ENCODE peak calls at places on chromosomes 16 and 17, in nine cellular contexts. F, A, C, P, S, L, W, O and Z are unnamed samples.

GRCh38 chr17:62653002-62653830 is 25.7 kb downstream of the MRC2 start:
- DNase-seq in W (no peak), O (peak; percentile 52), P (peak; percentile 77), A (peak; percentile 81), C (peak; percentile 69), F (no peak), L (peak; percentile 63), S (no peak), Z (peak; percentile 92)

GRCh38 chr16:71846443-71846842 is 667 bp downstream of the ATXN1L start:
- DNase-seq in S (no peak), P (no peak), C (no peak), L (no peak), F (no peak), O (peak; percentile 20), W (no peak), A (peak; percentile 66), Z (no peak)

GRCh38 chr17:80279895-80280294 is 19.2 kb downstream of the RNF213 start:
- DNase-seq in L (no peak), F (no peak), P (peak; percentile 79), A (peak; percentile 85), W (no peak), O (no peak), C (no peak), S (no peak), Z (no peak)

GRCh38 chr17:29412780-29413565 is 22.8 kb downstream of the TAOK1 start:
- DNase-seq in P (no peak), L (no peak), C (no peak), A (no peak), S (no peak), W (no peak), O (no peak), F (no peak), Z (no peak)

GRCh38 chr17:76053230-76054111 is 18.8 kb downstream of the SRP68 start:
- DNase-seq in P (no peak), O (no peak), L (no peak), F (no peak), W (no peak), C (peak; percentile 45), A (no peak), S (no peak), Z (peak; percentile 71)

GRCh38 chr17:68794636-68795503 is 160.3 kb downstream of the ABCA8 start:
- DNase-seq in O (no peak), C (no peak), W (no peak), A (no peak), S (no peak), L (no peak), P (no peak), F (peak; percentile 50), Z (no peak)

GRCh38 chr16:14177704-14178103 is 106.6 kb downstream of the MRTFB start:
- DNase-seq in L (no peak), C (no peak), P (no peak), O (no peak), W (no peak), S (no peak), A (no peak), F (no peak), Z (no peak)

GRCh38 chr16:81692571-81692970 is 86.5 kb upstream of the PLCG2 start:
- DNase-seq in S (no peak), P (no peak), L (no peak), O (no peak), A (peak; percentile 64), W (no peak), C (no peak), F (no peak), Z (no peak)

GRCh38 chr16:12674096-12674495 is 129.6 kb downstream of the CPPED1 start:
- DNase-seq in O (no peak), S (no peak), F (no peak), P (no peak), W (no peak), A (no peak), C (peak; percentile 9), L (no peak), Z (no peak)

GRCh38 chr16:26550111-26550610 is 516.6 kb upstream of the C16orf82 start:
- DNase-seq in C (no peak), W (no peak), S (no peak), F (no peak), L (no peak), A (no peak), P (no peak), O (no peak), Z (no peak)

GRCh38 chr16:57477531-57478202 is 8.6 kb downstream of the DOK4 start:
- DNase-seq in L (no peak), C (no peak), P (no peak), S (no peak), O (no peak), W (no peak), F (no peak), A (no peak), Z (peak; percentile 59)

GRCh38 chr17:68057531-68057952 is 22.0 kb downstream of the KPNA2 start:
- DNase-seq in A (no peak), F (no peak), L (peak; percentile 31), W (no peak), C (peak; percentile 66), S (no peak), P (no peak), O (peak; percentile 35), Z (no peak)

GRCh38 chr16:30895592-30896202 is 717 bp upstream of the CTF1 start:
- DNase-seq in F (no peak), C (peak; percentile 32), L (no peak), A (no peak), P (peak; percentile 58), O (no peak), S (no peak), W (no peak), Z (no peak)

GRCh38 chr17:45896803-45897693 is 2.7 kb downstream of the MAPT start:
- DNase-seq in F (no peak), A (no peak), S (no peak), O (no peak), P (no peak), W (no peak), L (no peak), C (peak; percentile 49), Z (peak; percentile 77)

GRCh38 chr17:31571124-31571892 is 179.8 kb downstream of the RAB11FIP4 start:
- DNase-seq in O (peak; percentile 51), P (peak; percentile 93), F (peak; percentile 88), S (peak; percentile 96), C (peak; percentile 24), A (peak; percentile 96), W (no peak), L (peak; percentile 74), Z (peak; percentile 45)

GRCh38 chr17:82164853-82165252 is 47.8 kb downstream of the CCDC57 start:
- DNase-seq in W (no peak), A (no peak), P (no peak), S (no peak), C (no peak), F (no peak), L (no peak), O (no peak), Z (no peak)

GRCh38 chr17:61376931-61377838 is 22.5 kb upstream of the TBX2 start:
- DNase-seq in W (no peak), C (no peak), S (no peak), L (no peak), O (no peak), P (no peak), F (no peak), A (no peak), Z (no peak)

GRCh38 chr17:43671755-43672502 is 10.2 kb upstream of the MEOX1 start:
- DNase-seq in F (no peak), A (no peak), O (no peak), C (no peak), L (no peak), W (no peak), S (no peak), P (no peak), Z (no peak)

GRCh38 chr17:43671075-43671692 is 9.5 kb upstream of the MEOX1 start:
- DNase-seq in O (no peak), P (no peak), W (no peak), C (no peak), A (no peak), L (no peak), F (no peak), S (no peak), Z (no peak)

GRCh38 chr17:43676471-43676870 is 14.7 kb upstream of the MEOX1 start:
- DNase-seq in C (no peak), L (no peak), P (no peak), F (no peak), W (no peak), O (no peak), A (no peak), S (no peak), Z (no peak)

GRCh38 chr17:43674394-43674793 is 12.7 kb upstream of the MEOX1 start:
- DNase-seq in P (no peak), O (no peak), S (no peak), C (no peak), L (no peak), W (no peak), F (no peak), A (no peak), Z (no peak)

GRCh38 chr17:43673516-43674323 is 12.0 kb upstream of the MEOX1 start:
- DNase-seq in C (peak; percentile 68), A (peak; percentile 83), P (peak; percentile 69), O (peak; percentile 80), S (peak; percentile 95), F (peak; percentile 72), L (peak; percentile 82), W (no peak), Z (peak; percentile 64)
- H3K4me1 ChIP-seq in C (peaks cover 3% of the 10 kb centered on the region), A (peaks cover 26% of the 10 kb centered on the region), P (no peaks in the 10 kb centered on the region), O (peaks cover 10% of the 10 kb centered on the region), S (peaks cover 26% of the 10 kb centered on the region), F (peaks cover 3% of the 10 kb centered on the region), L (peaks cover 14% of the 10 kb centered on the region), W (no peaks in the 10 kb centered on the region), Z (no peaks in the 10 kb centered on the region)

DNA sequence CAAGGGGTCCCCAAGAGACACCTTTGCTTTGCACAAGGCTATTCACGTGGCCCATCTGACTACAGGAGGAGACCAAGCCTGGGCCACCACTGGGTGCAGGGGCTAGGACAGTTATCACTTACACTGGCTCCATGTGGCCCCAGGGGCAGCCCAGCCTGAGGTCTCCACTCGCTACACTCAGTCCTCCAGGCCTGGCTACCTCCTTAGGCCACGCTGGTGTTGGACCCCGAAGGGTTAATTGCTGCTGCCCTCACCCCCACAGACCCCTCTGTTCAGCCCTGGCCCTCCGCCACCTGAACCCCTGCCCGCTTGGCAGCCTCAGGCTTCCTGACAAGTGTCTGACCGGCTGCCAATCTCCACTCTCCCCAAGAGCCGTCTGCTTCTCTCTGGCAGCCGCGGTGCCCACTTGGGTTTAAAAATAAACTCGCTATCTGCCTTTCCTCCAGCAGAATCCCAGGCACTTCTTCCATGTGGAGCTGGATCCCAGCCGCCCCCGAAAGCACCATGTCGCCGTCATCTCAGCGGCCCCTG is 27.8 kb downstream of the ADAM11 start:
- DNase-seq in F (no peak), O (no peak), C (no peak), W (no peak), A (no peak), L (no peak), S (no peak), P (no peak), Z (peak; percentile 58)
- TF ChIP-seq EP300 in F (no peak), O (no peak), C (no peak), W (no peak), A (no peak), L (no peak), S (no peak), P (no peak), Z (no peak)

GRCh38 chr16:50275428-50276127 is 9.2 kb downstream of the ADCY7 start:
- DNase-seq in C (no peak), P (peak; percentile 4), W (no peak), F (no peak), S (no peak), O (no peak), L (no peak), A (no peak), Z (no peak)
- TF ChIP-seq POLR2A in C (no peak), P (no peak), W (no peak), F (no peak), S (no peak), O (no peak), L (no peak), A (no peak), Z (no peak)

GRCh38 chr16:68739964-68740627 is 3.0 kb downstream of the CDH1 start:
- DNase-seq in W (no peak), F (no peak), P (no peak), S (no peak), A (no peak), L (no peak), O (no peak), C (peak; percentile 91), Z (no peak)
- H3K4me1 ChIP-seq in W (peaks cover 6% of the 10 kb centered on the region), F (peaks cover 11% of the 10 kb centered on the region), P (peaks cover 3% of the 10 kb centered on the region), S (peaks cover 15% of the 10 kb centered on the region), A (peaks cover 15% of the 10 kb centered on the region), L (peaks cover 67% of the 10 kb centered on the region), O (peaks cover 5% of the 10 kb centered on the region), C (peaks cover 66% of the 10 kb centered on the region), Z (peaks cover 20% of the 10 kb centered on the region)